ENCODE peak calls at places on chromosome 18, in four cellular contexts. G is AG04449, S is SK-N-DZ, C is IMR-90. W is an unnamed sample.

GRCh38 chr18:12766986-12767433 is 64.2 kb downstream of the PSMG2 start:
- DNase-seq in G (no peak), C (no peak), S (peak), W (no peak)

GRCh38 chr18:42574871-42575270 is 540.6 kb downstream of the RIT2 start:
- DNase-seq in C (no peak), S (no peak), G (no peak), W (no peak)

GRCh38 chr18:64936671-64937070 is 787.8 kb upstream of the LINC00305 start:
- DNase-seq in S (no peak), C (no peak), G (no peak), W (no peak)

GRCh38 chr18:77482190-77482928 is 232.7 kb downstream of the GALR1 start:
- DNase-seq in G (no peak), S (no peak), C (no peak), W (no peak)

GRCh38 chr18:56235773-56236115 is 402.6 kb downstream of the TXNL1 start:
- DNase-seq in S (no peak), G (no peak), C (no peak), W (peak)

GRCh38 chr18:24319757-24320156 is 77.9 kb downstream of the OSBPL1A start:
- DNase-seq in S (peak), C (no peak), G (no peak), W (no peak)

GRCh38 chr18:78979058-78979680 is 449 bp upstream of the SALL3 start:
- DNase-seq in G (no peak), S (no peak), C (no peak), W (peak)

GRCh38 chr18:35410561-35410960 is 33.4 kb upstream of the ZNF396 start:
- DNase-seq in C (no peak), S (no peak), G (no peak), W (no peak)

GRCh38 chr18:62717059-62717849 is 1.9 kb downstream of the PHLPP1 start:
- DNase-seq in G (no peak), C (peak), S (peak), W (peak)

GRCh38 chr18:10419420-10420103 is 34.9 kb upstream of the APCDD1 start:
- DNase-seq in G (no peak), S (no peak), C (peak), W (peak)

GRCh38 chr18:1392865-1393734 is 488.4 kb downstream of the ADCYAP1 start:
- DNase-seq in C (no peak), G (no peak), S (no peak), W (no peak)

GRCh38 chr18:6434987-6435709 is 20.4 kb upstream of the L3MBTL4 start:
- DNase-seq in S (no peak), G (no peak), C (no peak), W (no peak)

GRCh38 chr18:62226047-62226446 is 39.0 kb downstream of the RELCH start:
- DNase-seq in C (no peak), G (no peak), S (no peak), W (no peak)

GRCh38 chr18:58316400-58316942 is 272.4 kb downstream of the NEDD4L start:
- DNase-seq in C (no peak), G (no peak), S (no peak), W (no peak)

GRCh38 chr18:63562284-63562683 is 20.1 kb downstream of the SERPINB12 start:
- DNase-seq in S (no peak), G (no peak), C (no peak), W (no peak)

GRCh38 chr18:13366977-13367892 is 148.7 kb downstream of the LDLRAD4 start:
- DNase-seq in G (no peak), C (no peak), S (no peak), W (no peak)

GRCh38 chr18:35236964-35237363 is 3.9 kb upstream of the ZNF397 start:
- DNase-seq in G (no peak), C (no peak), S (no peak), W (no peak)

W was measured in fibroblast of lung.